ENCODE peak calls at places on chromosomes 16 and 17, in eight cellular contexts. Z is PC-9; U is CD8-positive, alpha-beta T cell; A is astrocyte of the spinal cord; P is kidney; G is mammary epithelial cell; E is fibroblast of lung; R is fibroblast of the aortic adventitia. J is an unnamed sample.

GRCh38 chr17:80252871-80253270 is 7.8 kb upstream of the RNF213 start:
- DNase-seq in R (no peak), U (peak; percentile 93), Z (peak; percentile 78), P (peak; percentile 87), A (no peak), G (peak; percentile 64), E (peak; percentile 19), J (no peak)

GRCh38 chr17:50149425-50150353 is 788 bp downstream of the PPP1R9B start:
- DNase-seq in Z (peak; percentile 49), E (peak; percentile 67), A (no peak), P (peak; percentile 89), R (peak; percentile 29), G (peak; percentile 69), U (peak; percentile 76), J (peak; percentile 62)

GRCh38 chr16:59920054-59920453 is 1185.9 kb upstream of the GOT2 start:
- DNase-seq in U (no peak), E (no peak), G (no peak), R (no peak), Z (no peak), P (no peak), A (no peak), J (no peak)

GRCh38 chr17:56593741-56594527 is 435 bp downstream of the NOG start:
- DNase-seq in U (peak; percentile 74), A (peak; percentile 48), P (peak; percentile 89), R (peak; percentile 36), Z (peak; percentile 69), G (peak; percentile 79), E (peak; percentile 80), J (peak; percentile 63)

GRCh38 chr17:39700148-39700987 is 504 bp downstream of the ERBB2 start:
- DNase-seq in R (peak; percentile 26), U (no peak), G (peak; percentile 17), E (peak; percentile 25), A (peak; percentile 37), Z (peak; percentile 12), P (peak; percentile 80), J (peak; percentile 30)

GRCh38 chr17:78620099-78620498 is 42.9 kb upstream of the DNAH17 start:
- DNase-seq in P (no peak), U (no peak), G (no peak), E (no peak), Z (no peak), R (no peak), A (no peak), J (no peak)

GRCh38 chr16:73126453-73126853 is 78.5 kb upstream of the ZFHX3 start:
- DNase-seq in A (peak; percentile 12), U (no peak), Z (no peak), E (peak; percentile 67), P (no peak), G (peak; percentile 49), R (peak; percentile 85), J (peak; percentile 96)

GRCh38 chr16:88030498-88030897 is 79.3 kb downstream of the BANP start:
- DNase-seq in U (no peak), P (no peak), E (no peak), A (no peak), R (no peak), G (no peak), Z (no peak), J (no peak)

GRCh38 chr16:89602273-89602951 is 11.0 kb upstream of the DPEP1 start:
- DNase-seq in A (peak; percentile 87), E (peak; percentile 91), R (peak; percentile 73), P (no peak), G (peak; percentile 86), Z (peak; percentile 41), U (peak; percentile 72), J (peak; percentile 87)

GRCh38 chr17:73293031-73293430 is 18.8 kb downstream of the CDC42EP4 start:
- DNase-seq in G (no peak), E (no peak), U (no peak), Z (peak; percentile 78), A (no peak), R (no peak), P (no peak), J (no peak)

GRCh38 chr17:5522476-5522875 is 36.1 kb downstream of the MIS12 start:
- DNase-seq in A (no peak), P (no peak), Z (no peak), G (no peak), R (no peak), U (no peak), E (no peak), J (no peak)

GRCh38 chr16:66440970-66441369 is 13.9 kb downstream of the BEAN1 start:
- DNase-seq in R (no peak), A (no peak), U (no peak), G (no peak), E (no peak), P (no peak), Z (no peak), J (no peak)
- TF ChIP-seq CTCF in R (no peak), A (no peak), U (no peak), G (no peak), E (no peak), P (no peak), Z (no peak), J (no peak)

DNA sequence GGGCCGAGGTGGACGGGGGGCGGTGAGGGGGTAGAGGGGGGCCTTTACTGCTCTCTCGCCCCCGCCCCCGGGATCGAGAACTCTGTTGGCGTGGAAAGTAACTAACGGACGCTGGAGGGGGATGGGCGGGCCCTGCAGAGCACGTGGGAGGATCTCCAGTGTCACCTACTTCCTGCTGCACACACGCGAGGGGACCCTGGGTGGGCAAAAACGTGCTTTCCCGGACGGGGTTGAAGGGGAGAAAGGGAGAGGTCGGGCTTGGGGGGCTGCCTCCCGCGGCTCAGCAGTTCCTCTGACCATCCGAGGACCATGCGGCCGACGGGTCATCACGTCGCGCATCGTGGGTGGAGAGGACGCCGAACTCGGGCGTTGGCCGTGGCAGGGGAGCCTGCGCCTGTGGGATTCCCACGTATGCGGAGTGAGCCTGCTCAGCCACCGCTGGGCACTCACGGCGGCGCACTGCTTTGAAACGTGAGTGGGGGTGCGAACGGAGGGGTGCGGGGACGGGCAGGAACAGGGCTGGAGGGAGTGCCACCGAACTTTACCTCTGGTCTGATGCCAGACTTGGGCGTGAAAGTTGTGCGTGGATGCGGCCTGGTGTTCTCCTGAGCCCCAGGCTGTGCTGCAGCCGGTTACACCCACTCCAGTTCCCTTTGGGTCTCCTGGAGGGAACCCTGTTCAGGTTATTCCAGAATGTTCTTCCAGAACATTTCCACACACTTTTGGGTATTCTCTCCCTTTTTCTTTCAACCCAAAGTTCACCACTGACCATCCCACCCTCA is 650 bp downstream of the PRSS21 start:
- DNase-seq in G (no peak), P (no peak), R (no peak), E (no peak), U (no peak), Z (no peak), A (no peak), J (no peak)
- H3K4me3 ChIP-seq in G (no peak overlapping the region), P (no peak overlapping the region), R (no peak overlapping the region), E (no peak overlapping the region), U (no peak overlapping the region), Z (peak overlapping the region; percentile 81), A (no peak overlapping the region), J (no peak overlapping the region)

GRCh38 chr17:47830396-47830907 is 889 bp downstream of the MRPL10 start:
- DNase-seq in R (no peak), E (no peak), U (no peak), P (no peak), A (no peak), G (no peak), Z (no peak), J (no peak)

GRCh38 chr17:47829870-47830269 is 1.5 kb downstream of the MRPL10 start:
- DNase-seq in A (no peak), R (no peak), E (no peak), Z (no peak), U (peak; percentile 62), G (no peak), P (no peak), J (no peak)

GRCh38 chr17:47834756-47835155 is 3.3 kb downstream of the LRRC46 start:
- DNase-seq in P (no peak), A (no peak), E (no peak), R (no peak), U (no peak), Z (no peak), G (no peak), J (no peak)

GRCh38 chr17:47831934-47832327 is 461 bp downstream of the LRRC46 start:
- DNase-seq in Z (no peak), U (no peak), P (no peak), G (no peak), E (no peak), R (no peak), A (no peak), J (no peak)

DNA sequence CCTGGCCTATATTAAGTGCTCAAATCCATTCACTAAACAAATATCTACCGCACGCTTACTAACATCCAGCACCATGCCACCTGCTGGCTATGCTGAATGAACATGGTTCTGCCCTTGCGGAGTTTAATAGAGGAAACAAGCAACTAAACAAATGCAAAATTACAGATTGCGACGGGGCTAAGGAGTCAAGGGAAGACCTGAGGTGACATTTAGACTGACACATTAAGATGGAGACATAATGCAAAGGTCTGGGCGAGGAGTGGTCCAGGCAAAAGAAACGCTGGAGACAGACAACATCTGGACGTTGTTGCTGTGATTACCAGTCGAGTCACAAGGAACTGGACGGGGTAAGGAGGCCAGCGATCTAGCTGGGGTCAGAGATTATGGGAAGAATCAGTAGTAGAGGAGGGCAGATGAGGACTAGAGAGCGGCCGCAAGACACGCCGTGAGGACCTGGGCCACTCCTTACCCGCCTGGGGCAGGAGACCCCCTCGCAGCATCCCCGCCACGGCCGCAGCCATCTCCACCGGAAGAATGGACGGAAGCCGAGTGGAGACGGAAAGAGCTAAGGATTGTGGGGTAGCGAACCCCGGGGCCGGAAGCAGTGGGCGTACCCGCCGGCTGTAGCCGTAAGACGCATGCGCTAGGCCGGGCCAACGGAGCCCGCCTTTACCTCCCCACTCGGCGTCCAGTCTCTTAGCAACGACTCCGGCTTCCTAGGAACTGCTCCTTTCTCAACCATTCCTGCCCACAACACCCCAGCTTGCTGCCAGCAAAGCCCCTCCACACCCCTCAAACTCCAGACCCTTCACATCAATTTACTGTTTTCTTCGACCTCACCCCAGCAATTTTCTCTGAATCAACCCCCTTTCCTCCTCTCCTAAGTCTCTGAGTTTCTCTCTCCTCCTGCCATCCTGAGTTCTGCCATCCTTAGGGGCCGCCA is at the start of the genes LRRC46 and MRPL10:
- DNase-seq in E (peak; percentile 90), G (peak; percentile 86), R (peak; percentile 92), A (peak; percentile 92), Z (peak; percentile 90), U (peak; percentile 93), P (peak; percentile 97), J (peak; percentile 94)
- TF ChIP-seq CTCF in E (peak; percentile 27), G (peak; percentile 53), R (peak; percentile 53), A (peak; percentile 46), Z (peak; percentile 61), U (peak; percentile 36), P (peak; percentile 14), J (peak; percentile 42)

GRCh38 chr17:31112001-31112661 is 17.4 kb downstream of the NF1 start:
- DNase-seq in A (no peak), P (no peak), U (no peak), G (peak; percentile 46), Z (no peak), E (peak; percentile 39), R (no peak), J (no peak)
- H3K4me3 ChIP-seq in A (no peak overlapping the region), P (no peak overlapping the region), U (no peak overlapping the region), G (no peak overlapping the region), Z (no peak overlapping the region), E (no peak overlapping the region), R (no peak overlapping the region), J (no peak overlapping the region)

GRCh38 chr16:82439678-82440293 is 187.0 kb upstream of the CDH13 start:
- DNase-seq in A (no peak), R (peak; percentile 1), P (no peak), E (no peak), Z (no peak), G (no peak), U (no peak), J (peak; percentile 20)
- TF ChIP-seq CTCF in A (peak; percentile 58), R (peak; percentile 60), P (no peak), E (peak; percentile 40), Z (peak; percentile 45), G (peak; percentile 54), U (no peak), J (peak; percentile 53)

J was measured in cardiac fibroblast.